ENCODE peak calls at places on chromosome 7, in four cellular contexts. One of them, this sample, is unnamed.
A peak's percentile ranks its signal among the peaks of the same experiment; 100 is the strongest.

GRCh38 chr7:4878336-4879335 is 4.9 kb downstream of the RADIL start:
- DNase-seq in A549: no peak
- DNase-seq in HepG2: no peak
- DNase-seq in K562: no peak
- DNase-seq in this sample: no peak

GRCh38 chr7:51645298-51645697 is 328.7 kb upstream of the COBL start:
- DNase-seq in K562: no peak
- DNase-seq in A549: no peak
- DNase-seq in HepG2: no peak
- DNase-seq in this sample: no peak

GRCh38 chr7:121547341-121548092 is 151.4 kb upstream of the FAM3C start:
- DNase-seq in HepG2: peak; percentile 44
- DNase-seq in K562: peak; percentile 67
- DNase-seq in A549: peak; percentile 66
- DNase-seq in this sample: no peak

GRCh38 chr7:72603073-72603472 is 190.9 kb upstream of the CALN1 start:
- DNase-seq in K562: no peak
- DNase-seq in A549: no peak
- DNase-seq in HepG2: no peak
- DNase-seq in this sample: no peak

GRCh38 chr7:32257632-32258031 is 187.4 kb upstream of the PDE1C start:
- DNase-seq in HepG2: no peak
- DNase-seq in K562: no peak
- DNase-seq in A549: no peak
- DNase-seq in this sample: no peak

GRCh38 chr7:111835066-111835465 is 272.8 kb upstream of the IMMP2L start:
- DNase-seq in K562: no peak
- DNase-seq in HepG2: no peak
- DNase-seq in A549: no peak
- DNase-seq in this sample: no peak

GRCh38 chr7:92402920-92403759 is 44.1 kb upstream of the GATAD1 start:
- DNase-seq in K562: no peak
- DNase-seq in HepG2: no peak
- DNase-seq in A549: no peak
- DNase-seq in this sample: no peak

GRCh38 chr7:43702974-43703373 is 26.3 kb downstream of the COA1 start:
- DNase-seq in A549: no peak
- DNase-seq in HepG2: no peak
- DNase-seq in K562: no peak
- DNase-seq in this sample: no peak

GRCh38 chr7:44072364-44073231 is 7.2 kb upstream of the PGAM2 start:
- DNase-seq in K562: peak; percentile 68
- DNase-seq in A549: peak; percentile 70
- DNase-seq in HepG2: peak; percentile 76
- DNase-seq in this sample: peak; percentile 76

GRCh38 chr7:155858521-155859061 is 46.3 kb upstream of the SHH start:
- DNase-seq in A549: peak; percentile 77
- DNase-seq in HepG2: no peak
- DNase-seq in K562: no peak
- DNase-seq in this sample: no peak

GRCh38 chr7:128207609-128208008 is 33.5 kb upstream of the LEP start:
- DNase-seq in A549: no peak
- DNase-seq in HepG2: no peak
- DNase-seq in K562: no peak
- DNase-seq in this sample: no peak

GRCh38 chr7:44380179-44380830 is 54.9 kb upstream of the CAMK2B start:
- DNase-seq in K562: no peak
- DNase-seq in A549: no peak
- DNase-seq in HepG2: no peak
- DNase-seq in this sample: peak; percentile 42

GRCh38 chr7:87600130-87601124 is at the start of gene ABCB1:
- DNase-seq in K562: no peak
- DNase-seq in A549: peak; percentile 9
- DNase-seq in HepG2: peak; percentile 63
- DNase-seq in this sample: peak; percentile 74

GRCh38 chr7:51666751-51667150 is 350.1 kb upstream of the COBL start:
- DNase-seq in HepG2: no peak
- DNase-seq in A549: no peak
- DNase-seq in K562: no peak
- DNase-seq in this sample: no peak

GRCh38 chr7:86904949-86905834 is 154.3 kb downstream of the ELAPOR2 start:
- DNase-seq in HepG2: peak; percentile 16
- DNase-seq in A549: peak; percentile 42
- DNase-seq in K562: peak; percentile 23
- DNase-seq in this sample: no peak

GRCh38 chr7:27062946-27063345 is 32.9 kb downstream of the HOXA1 start:
- DNase-seq in HepG2: no peak
- DNase-seq in K562: no peak
- DNase-seq in A549: no peak
- DNase-seq in this sample: no peak

GRCh38 chr7:24979863-24980694 is at the start of gene OSBPL3:
- DNase-seq in K562: peak; percentile 98
- DNase-seq in HepG2: peak; percentile 91
- DNase-seq in A549: peak; percentile 94
- DNase-seq in this sample: peak; percentile 90

GRCh38 chr7:36273836-36274235 is 115.8 kb upstream of the ANLN start:
- DNase-seq in A549: no peak
- DNase-seq in HepG2: no peak
- DNase-seq in K562: no peak
- DNase-seq in this sample: no peak

GRCh38 chr7:74430961-74431466 is 22.7 kb upstream of the GTF2IRD1 start:
- DNase-seq in HepG2: no peak
- DNase-seq in K562: no peak
- DNase-seq in A549: no peak
- DNase-seq in this sample: no peak

GRCh38 chr7:92834661-92835139 is 1.7 kb downstream of the CDK6 start:
- DNase-seq in A549: no peak
- DNase-seq in HepG2: no peak
- DNase-seq in K562: peak; percentile 42
- DNase-seq in this sample: peak; percentile 80

GRCh38 chr7:158292948-158293347 is 294.7 kb downstream of the PTPRN2 start:
- DNase-seq in HepG2: no peak
- DNase-seq in K562: no peak
- DNase-seq in A549: no peak
- DNase-seq in this sample: no peak

GRCh38 chr7:136166521-136166920 is 189.4 kb upstream of the MTPN start:
- DNase-seq in A549: no peak
- DNase-seq in HepG2: no peak
- DNase-seq in K562: no peak
- DNase-seq in this sample: no peak

GRCh38 chr7:14604606-14605005 is 297.9 kb downstream of the DGKB start:
- DNase-seq in A549: no peak
- DNase-seq in K562: no peak
- DNase-seq in HepG2: no peak
- DNase-seq in this sample: no peak

GRCh38 chr7:11650030-11650429 is 182.0 kb downstream of the THSD7A start:
- DNase-seq in A549: no peak
- DNase-seq in HepG2: no peak
- DNase-seq in K562: no peak
- DNase-seq in this sample: no peak

GRCh38 chr7:27917774-27918314 is 177.9 kb downstream of the TAX1BP1 start:
- DNase-seq in K562: no peak
- DNase-seq in HepG2: peak; percentile 19
- DNase-seq in A549: peak; percentile 69
- DNase-seq in this sample: no peak

GRCh38 chr7:105675873-105676484 is 94.7 kb upstream of the EFCAB10 start:
- DNase-seq in K562: no peak
- DNase-seq in HepG2: no peak
- DNase-seq in A549: no peak
- DNase-seq in this sample: no peak

GRCh38 chr7:33108591-33108930 is 643 bp downstream of the RP9 start:
- DNase-seq in K562: no peak
- DNase-seq in A549: no peak
- DNase-seq in HepG2: no peak
- DNase-seq in this sample: no peak

GRCh38 chr7:87047-87446 is 105.3 kb upstream of the FAM20C start:
- DNase-seq in HepG2: no peak
- DNase-seq in A549: no peak
- DNase-seq in K562: no peak
- DNase-seq in this sample: no peak
- TF ChIP-seq RAD21 in HepG2: no peak
- TF ChIP-seq RAD21 in A549: no peak
- TF ChIP-seq RAD21 in K562: no peak
- TF ChIP-seq RAD21 in this sample: no peak

DNA sequence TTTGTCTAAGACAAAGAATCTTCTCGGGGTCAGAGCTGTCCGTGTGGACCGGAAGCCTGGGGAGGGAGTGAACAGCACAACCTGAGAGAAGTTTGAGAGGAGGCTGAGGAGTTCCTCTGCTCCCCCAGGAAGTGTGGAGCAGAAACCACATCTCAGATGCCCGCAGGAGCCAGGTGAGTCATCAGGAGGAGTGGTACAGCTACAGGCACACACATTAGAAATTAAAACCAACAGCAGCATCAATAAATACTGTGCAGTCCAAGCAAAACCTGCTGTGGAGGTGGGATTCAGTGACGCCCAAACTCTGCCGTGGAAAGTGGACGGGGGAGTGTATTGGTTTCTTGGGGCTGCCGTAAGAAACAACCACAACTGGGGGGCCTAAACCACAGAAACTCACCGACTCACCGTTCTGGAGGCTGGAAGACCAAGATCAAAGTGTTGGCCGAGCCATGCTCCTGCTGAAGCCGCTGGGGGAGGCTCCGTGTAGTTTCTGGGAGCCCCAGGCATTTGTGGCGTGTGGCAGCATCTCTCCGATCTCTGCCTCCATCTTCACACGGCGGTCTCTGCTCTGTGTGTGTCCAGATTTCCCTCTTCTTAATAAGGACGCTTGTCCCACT is 31.2 kb upstream of the GARS1 start:
- DNase-seq in HepG2: no peak
- DNase-seq in K562: no peak
- DNase-seq in A549: no peak
- DNase-seq in this sample: no peak
- TF ChIP-seq PHF8 in HepG2: no peak
- TF ChIP-seq PHF8 in K562: no peak
- TF ChIP-seq PHF8 in A549: no peak
- TF ChIP-seq PHF8 in this sample: no peak

GRCh38 chr7:79091661-79092060 is 361.8 kb downstream of the MAGI2 start:
- DNase-seq in K562: no peak
- DNase-seq in HepG2: no peak
- DNase-seq in A549: no peak
- DNase-seq in this sample: no peak

GRCh38 chr7:79096361-79096805 is 357.1 kb downstream of the MAGI2 start:
- DNase-seq in K562: no peak
- DNase-seq in HepG2: no peak
- DNase-seq in A549: no peak
- DNase-seq in this sample: no peak

GRCh38 chr7:79090543-79090942 is 362.9 kb downstream of the MAGI2 start:
- DNase-seq in K562: no peak
- DNase-seq in HepG2: no peak
- DNase-seq in A549: no peak
- DNase-seq in this sample: no peak

GRCh38 chr7:79091011-79091410 is 362.5 kb downstream of the MAGI2 start:
- DNase-seq in A549: no peak
- DNase-seq in HepG2: no peak
- DNase-seq in K562: no peak
- DNase-seq in this sample: no peak

DNA sequence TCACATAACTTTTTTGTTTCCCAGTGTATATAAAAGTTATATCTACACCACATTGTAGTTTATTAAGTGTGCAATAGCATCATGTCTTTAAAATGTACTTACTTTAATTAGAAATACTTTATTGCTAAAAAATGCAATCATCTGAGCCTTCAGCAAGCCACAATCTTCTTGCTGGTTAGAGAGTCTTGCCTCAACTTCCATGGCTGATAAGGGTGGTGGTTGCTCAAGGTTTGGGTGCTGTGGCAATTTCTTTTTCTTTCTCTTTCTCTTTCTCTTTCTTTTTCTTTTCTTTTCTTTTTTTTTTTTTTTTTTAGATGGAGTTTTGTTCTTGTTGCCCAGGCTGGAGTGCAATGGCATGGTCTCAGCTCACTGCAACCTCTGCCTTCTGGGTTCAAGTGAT is 360.0 kb downstream of the MAGI2 start:
- DNase-seq in A549: no peak
- DNase-seq in K562: no peak
- DNase-seq in HepG2: no peak
- DNase-seq in this sample: no peak
- TF ChIP-seq CHD2 in A549: no peak
- TF ChIP-seq CHD2 in K562: no peak
- TF ChIP-seq CHD2 in HepG2: no peak
- TF ChIP-seq CHD2 in this sample: no peak

GRCh38 chr7:2978403-2978802 is 65.3 kb downstream of the CARD11 start:
- DNase-seq in K562: no peak
- DNase-seq in A549: no peak
- DNase-seq in HepG2: no peak
- DNase-seq in this sample: peak; percentile 78

GRCh38 chr7:2980406-2981102 is 63.1 kb downstream of the CARD11 start:
- DNase-seq in A549: no peak
- DNase-seq in HepG2: no peak
- DNase-seq in K562: no peak
- DNase-seq in this sample: no peak

GRCh38 chr7:2981103-2981480 is 62.6 kb downstream of the CARD11 start:
- DNase-seq in HepG2: no peak
- DNase-seq in K562: no peak
- DNase-seq in A549: no peak
- DNase-seq in this sample: no peak

GRCh38 chr7:2979951-2980350 is 63.7 kb downstream of the CARD11 start:
- DNase-seq in HepG2: no peak
- DNase-seq in K562: no peak
- DNase-seq in A549: no peak
- DNase-seq in this sample: no peak

GRCh38 chr7:2979276-2979675 is 64.4 kb downstream of the CARD11 start:
- DNase-seq in A549: no peak
- DNase-seq in K562: no peak
- DNase-seq in HepG2: no peak
- DNase-seq in this sample: no peak
- TF ChIP-seq RAD21 in A549: no peak
- TF ChIP-seq RAD21 in K562: no peak
- TF ChIP-seq RAD21 in HepG2: no peak
- TF ChIP-seq RAD21 in this sample: no peak